ENCODE peak calls at places on chromosomes 2 and 18, in five cellular contexts. I is AG04450, D is BE2C, C is esophagus squamous epithelium, T is aorta. F is an unnamed sample. For H3K9me3, the result is how much of the 10 kb centered on the place peaks cover.

GRCh38 chr18:34764451-34764850 is 54.4 kb downstream of the DTNA start:
- DNase-seq in I (no peak), D (no peak), C (no peak), T (no peak), F (no peak)

GRCh38 chr2:181872178-181872577 is 19.4 kb upstream of the ITPRID2 start:
- DNase-seq in I (no peak), D (no peak), C (no peak), T (no peak), F (no peak)

GRCh38 chr18:13077473-13077872 is 86.3 kb downstream of the CEP192 start:
- DNase-seq in I (no peak), D (no peak), C (no peak), T (no peak), F (no peak)

GRCh38 chr2:195820373-195820772 is 163.3 kb downstream of the SLC39A10 start:
- DNase-seq in I (no peak), D (no peak), C (no peak), T (no peak), F (no peak)

GRCh38 chr2:55364189-55365055 is 55.2 kb downstream of the CCDC88A start:
- DNase-seq in I (peak), D (no peak), C (no peak), T (no peak), F (no peak)

GRCh38 chr2:55301277-55301676 is 32.2 kb upstream of the MTIF2 start:
- DNase-seq in I (no peak), D (no peak), C (no peak), T (no peak), F (no peak)

GRCh38 chr2:156333274-156333950 is 891 bp upstream of the NR4A2 start:
- DNase-seq in I (no peak), D (no peak), C (no peak), T (no peak), F (no peak)

GRCh38 chr2:196967126-196967525 is 40.6 kb upstream of the PGAP1 start:
- DNase-seq in I (no peak), D (no peak), C (no peak), T (no peak), F (no peak)

GRCh38 chr2:240992572-240993291 is 5.7 kb upstream of the SNED1 start:
- DNase-seq in I (no peak), D (no peak), C (no peak), T (peak), F (no peak)

GRCh38 chr2:8028036-8028435 is 653.8 kb upstream of the ID2 start:
- DNase-seq in I (no peak), D (no peak), C (no peak), T (no peak), F (no peak)

GRCh38 chr2:286774-287392 is 1.0 kb downstream of the ALKAL2 start:
- DNase-seq in I (no peak), D (no peak), C (no peak), T (no peak), F (no peak)

GRCh38 chr2:3505771-3506170 is 13.6 kb downstream of the ADI1 start:
- DNase-seq in I (no peak), D (no peak), C (no peak), T (no peak), F (no peak)

GRCh38 chr2:238669046-238669445 is 178.8 kb upstream of the TWIST2 start:
- DNase-seq in I (no peak), D (no peak), C (no peak), T (no peak), F (no peak)

GRCh38 chr2:170974304-170974993 is 45.4 kb downstream of the GORASP2 start:
- DNase-seq in I (no peak), D (no peak), C (no peak), T (no peak), F (no peak)

GRCh38 chr18:37922162-37922561 is 356.6 kb upstream of the CELF4 start:
- DNase-seq in I (no peak), D (no peak), C (no peak), T (no peak), F (no peak)

GRCh38 chr18:76708036-76708726 is 114.2 kb upstream of the ZNF236 start:
- DNase-seq in I (no peak), D (no peak), C (no peak), T (no peak), F (no peak)

DNA sequence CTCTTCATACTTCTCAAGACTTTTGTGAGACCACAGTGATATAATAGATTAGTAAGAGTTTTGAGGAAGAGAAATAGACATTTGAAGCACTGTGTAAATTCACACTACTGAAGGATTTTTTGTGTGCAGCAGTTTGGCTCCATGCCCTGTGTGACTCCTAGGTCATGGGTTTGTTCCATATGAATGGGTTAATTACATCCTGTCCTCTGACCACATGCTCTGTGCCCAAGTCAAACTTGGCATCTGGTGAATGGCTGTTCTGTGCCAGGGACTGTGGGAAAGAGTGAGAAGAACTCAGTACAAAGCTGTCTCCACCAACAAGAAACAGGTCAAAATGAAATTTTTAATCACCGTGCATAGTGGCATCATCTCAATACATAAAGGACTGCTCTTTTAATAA is 304.0 kb downstream of the LNPK start:
- DNase-seq in I (no peak), D (no peak), C (no peak), T (no peak), F (no peak)
- H3K9me3 ChIP-seq in I (under half), D (under half), C (under half), T (under half), F (under half)

DNA sequence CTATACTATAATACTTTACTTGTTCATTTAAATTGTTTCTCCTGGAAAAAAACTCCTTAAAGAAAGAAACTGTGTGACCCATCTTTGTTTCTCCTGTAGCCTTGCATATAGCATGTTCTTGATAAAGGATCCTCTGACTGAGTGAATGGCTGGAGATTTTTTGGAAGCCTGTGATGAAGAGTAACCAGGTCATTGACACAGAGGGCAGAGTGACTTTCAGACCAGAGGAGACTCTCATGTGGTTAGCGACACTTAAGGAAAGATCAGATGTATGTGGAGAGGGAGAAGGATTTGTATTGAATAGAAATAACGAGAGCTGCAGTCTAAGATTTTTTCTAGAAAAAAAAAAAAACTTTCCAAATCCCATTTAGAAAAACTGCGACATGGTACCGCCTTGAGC is 85.5 kb downstream of the TRIM43 start:
- DNase-seq in I (no peak), D (no peak), C (no peak), T (no peak), F (no peak)
- H3K9me3 ChIP-seq in I (under half), D (under half), C (under half), T (under half), F (under half)

GRCh38 chr2:45005261-45006002 is 3.8 kb downstream of the SIX2 start:
- DNase-seq in I (no peak), D (no peak), C (no peak), T (peak), F (no peak)

GRCh38 chr2:45006041-45006941 is 3.0 kb downstream of the SIX2 start:
- DNase-seq in I (no peak), D (no peak), C (no peak), T (no peak), F (no peak)

GRCh38 chr2:45007961-45008295 is 1.3 kb downstream of the SIX2 start:
- DNase-seq in I (no peak), D (no peak), C (no peak), T (no peak), F (no peak)

GRCh38 chr2:45007356-45007755 is 1.9 kb downstream of the SIX2 start:
- DNase-seq in I (no peak), D (no peak), C (no peak), T (no peak), F (no peak)

GRCh38 chr2:45006942-45007287 is 2.3 kb downstream of the SIX2 start:
- DNase-seq in I (no peak), D (no peak), C (no peak), T (no peak), F (no peak)
- H3K9me3 ChIP-seq in I (under half), D (under half), C (under half), T (under half), F (under half)

GRCh38 chr2:204791230-204791629 is 246.0 kb downstream of the PARD3B start:
- DNase-seq in I (no peak), D (no peak), C (no peak), T (no peak), F (no peak)

GRCh38 chr2:204796581-204796980 is 251.3 kb downstream of the PARD3B start:
- DNase-seq in I (no peak), D (no peak), C (no peak), T (no peak), F (no peak)

GRCh38 chr2:204795156-204795555 is 249.9 kb downstream of the PARD3B start:
- DNase-seq in I (no peak), D (no peak), C (no peak), T (no peak), F (no peak)

GRCh38 chr2:204794624-204795023 is 249.3 kb downstream of the PARD3B start:
- DNase-seq in I (no peak), D (no peak), C (no peak), T (no peak), F (no peak)
- H3K9me3 ChIP-seq in I (under half), D (under half), C (under half), T (under half), F (under half)

GRCh38 chr2:149037851-149038250 is 648 bp upstream of the LYPD6B start:
- DNase-seq in I (no peak), D (no peak), C (no peak), T (no peak), F (no peak)

GRCh38 chr2:149031396-149031795 is 7.1 kb upstream of the LYPD6B start:
- DNase-seq in I (no peak), D (no peak), C (no peak), T (no peak), F (no peak)

GRCh38 chr2:149036507-149037293 is 1.8 kb upstream of the LYPD6B start:
- DNase-seq in I (no peak), D (no peak), C (no peak), T (no peak), F (no peak)

GRCh38 chr2:149033716-149034115 is 4.8 kb upstream of the LYPD6B start:
- DNase-seq in I (no peak), D (no peak), C (no peak), T (no peak), F (no peak)

GRCh38 chr2:149034406-149034805 is 4.1 kb upstream of the LYPD6B start:
- DNase-seq in I (no peak), D (no peak), C (no peak), T (no peak), F (no peak)
- H3K9me3 ChIP-seq in I (under half), D (under half), C (under half), T (under half), F (under half)